ENCODE peak calls at places on chromosomes 12 and 14, in seven cellular contexts. S is activated naive CD8-positive, alpha-beta T cell treated with anti-CD3 and anti-CD28 coated beads, Interleukin-2, amount 10 ng/mL, durations not matched to agents 7 days and 5 days; L is CD4-positive, alpha-beta T cell; K is CD4-positive, CD25-positive, alpha-beta regulatory T cell; G is A549; V is upper lobe of right lung; Q is activated T-cell treated with anti-CD3 and anti-CD28 coated beads, Interleukin-2, amount 50 U/mL, for 72 hours. P is an unnamed sample.
A peak's percentile ranks its signal among the peaks of the same experiment; 100 is the strongest.

GRCh38 chr12:101946233-101946611 is 68.8 kb downstream of the DRAM1 start:
- ATAC-seq in S (no peak), L (no peak), K (no peak), G (no peak), V (no peak), Q (no peak), P (no peak)

GRCh38 chr14:99514552-99515300 is 33.5 kb downstream of the CCNK start:
- ATAC-seq in S (no peak), L (no peak), K (no peak), G (no peak), V (no peak), Q (no peak), P (no peak)

GRCh38 chr14:33556382-33557121 is 394.3 kb downstream of the EGLN3 start:
- ATAC-seq in S (no peak), L (no peak), K (no peak), G (no peak), V (no peak), Q (no peak), P (no peak)

GRCh38 chr12:52175411-52176350 is 16.1 kb downstream of the KRT80 start:
- ATAC-seq in S (no peak), L (no peak), K (no peak), G (no peak), V (no peak), Q (no peak), P (no peak)

GRCh38 chr12:1881301-1881700 is 37.2 kb downstream of the CACNA2D4 start:
- ATAC-seq in S (no peak), L (no peak), K (no peak), G (no peak), V (no peak), Q (no peak), P (no peak)

GRCh38 chr12:93762912-93763311 is 85.7 kb downstream of the CRADD start:
- ATAC-seq in S (no peak), L (no peak), K (no peak), G (no peak), V (no peak), Q (no peak), P (no peak)

GRCh38 chr14:50792058-50792477 is 38.9 kb downstream of the NIN start:
- ATAC-seq in S (peak; percentile 62), L (peak; percentile 68), K (peak; percentile 55), G (no peak), V (no peak), Q (peak; percentile 54), P (peak; percentile 16)

GRCh38 chr12:583251-583869 is 79.9 kb downstream of the NINJ2 start:
- ATAC-seq in S (no peak), L (no peak), K (no peak), G (peak; percentile 6), V (no peak), Q (no peak), P (no peak)

GRCh38 chr14:68479247-68479646 is 313.6 kb downstream of the ZFP36L1 start:
- ATAC-seq in S (no peak), L (no peak), K (no peak), G (no peak), V (no peak), Q (no peak), P (no peak)

GRCh38 chr12:120887253-120888043 is 16.7 kb downstream of the SPPL3 start:
- ATAC-seq in S (no peak), L (peak; percentile 44), K (no peak), G (no peak), V (no peak), Q (peak; percentile 66), P (peak; percentile 82)

GRCh38 chr12:48827513-48828096 is 9.3 kb downstream of the CACNB3 start:
- ATAC-seq in S (no peak), L (no peak), K (no peak), G (no peak), V (no peak), Q (no peak), P (no peak)

GRCh38 chr12:24499151-24500146 is 449.5 kb downstream of the BCAT1 start:
- ATAC-seq in S (no peak), L (no peak), K (no peak), G (no peak), V (no peak), Q (no peak), P (no peak)

GRCh38 chr14:69896080-69896479 is 16.9 kb downstream of the SMOC1 start:
- ATAC-seq in S (no peak), L (no peak), K (no peak), G (no peak), V (no peak), Q (no peak), P (no peak)

GRCh38 chr14:33891700-33892099 is 59.2 kb downstream of the EGLN3 start:
- ATAC-seq in S (no peak), L (no peak), K (no peak), G (no peak), V (no peak), Q (no peak), P (no peak)

GRCh38 chr14:36973806-36974442 is 198.5 kb downstream of the SLC25A21 start:
- ATAC-seq in S (no peak), L (no peak), K (no peak), G (peak; percentile 86), V (peak; percentile 19), Q (no peak), P (no peak)

GRCh38 chr14:21191261-21191808 is 35.5 kb upstream of the OR5AU1 start:
- ATAC-seq in S (peak; percentile 16), L (peak; percentile 23), K (no peak), G (no peak), V (no peak), Q (peak; percentile 6), P (peak; percentile 8)

GRCh38 chr14:100585448-100586152 is 1.6 kb downstream of the BEGAIN start:
- ATAC-seq in S (no peak), L (no peak), K (no peak), G (no peak), V (no peak), Q (no peak), P (no peak)

GRCh38 chr12:89768586-89769482 is 60.2 kb upstream of the ATP2B1 start:
- ATAC-seq in S (no peak), L (no peak), K (peak; percentile 59), G (peak; percentile 96), V (peak; percentile 88), Q (peak; percentile 92), P (peak; percentile 91)

GRCh38 chr14:99619873-99620834 is 16.1 kb upstream of the CCDC85C start:
- ATAC-seq in S (no peak), L (no peak), K (no peak), G (no peak), V (peak; percentile 9), Q (no peak), P (no peak)

GRCh38 chr14:24274101-24274543 is 2.7 kb upstream of the RABGGTA start:
- ATAC-seq in S (peak; percentile 9), L (peak; percentile 31), K (no peak), G (no peak), V (peak; percentile 63), Q (peak; percentile 68), P (peak; percentile 81)

GRCh38 chr12:2514038-2514340 is 280.8 kb upstream of the FKBP4 start:
- ATAC-seq in S (no peak), L (no peak), K (no peak), G (no peak), V (no peak), Q (no peak), P (no peak)

GRCh38 chr14:34682787-34683321 is 31.5 kb downstream of the CFL2 start:
- ATAC-seq in S (peak; percentile 100), L (peak; percentile 51), K (peak; percentile 65), G (no peak), V (peak; percentile 21), Q (peak; percentile 99), P (peak; percentile 83)

GRCh38 chr14:20676072-20676471 is 8.3 kb upstream of the RNASE4 start:
- ATAC-seq in S (no peak), L (no peak), K (no peak), G (no peak), V (no peak), Q (peak; percentile 49), P (no peak)

GRCh38 chr14:50318031-50318626 is 6.0 kb downstream of the DMAC2L start:
- ATAC-seq in S (no peak), L (no peak), K (no peak), G (no peak), V (no peak), Q (no peak), P (no peak)

GRCh38 chr12:5166976-5167375 is 123.3 kb downstream of the KCNA5 start:
- ATAC-seq in S (no peak), L (no peak), K (no peak), G (no peak), V (no peak), Q (no peak), P (no peak)

GRCh38 chr12:104360988-104361707 is 57.6 kb downstream of the EID3 start:
- ATAC-seq in S (no peak), L (no peak), K (no peak), G (no peak), V (peak; percentile 65), Q (no peak), P (no peak)

GRCh38 chr12:9732966-9733461 is at the start of gene CLECL1:
- ATAC-seq in S (no peak), L (no peak), K (no peak), G (no peak), V (no peak), Q (peak; percentile 83), P (peak; percentile 93)

GRCh38 chr14:93027810-93028723 is 87.7 kb downstream of the ITPK1 start:
- ATAC-seq in S (no peak), L (no peak), K (no peak), G (no peak), V (no peak), Q (no peak), P (no peak)

GRCh38 chr12:122200541-122201175 is 2.9 kb upstream of the B3GNT4 start:
- ATAC-seq in S (no peak), L (no peak), K (no peak), G (no peak), V (no peak), Q (no peak), P (no peak)

GRCh38 chr12:51218607-51219161 is 822 bp upstream of the POU6F1 start:
- ATAC-seq in S (no peak), L (no peak), K (no peak), G (peak; percentile 14), V (peak; percentile 21), Q (no peak), P (no peak)

GRCh38 chr12:94073441-94074051 is 74.8 kb upstream of the PLXNC1 start:
- ATAC-seq in S (no peak), L (no peak), K (no peak), G (no peak), V (no peak), Q (no peak), P (no peak)

GRCh38 chr12:42730286-42730685 is 140.7 kb upstream of the PRICKLE1 start:
- ATAC-seq in S (no peak), L (no peak), K (no peak), G (no peak), V (no peak), Q (no peak), P (no peak)

GRCh38 chr12:38161123-38162000 is 155.2 kb upstream of the ALG10B start:
- ATAC-seq in S (no peak), L (no peak), K (no peak), G (peak; percentile 28), V (no peak), Q (no peak), P (no peak)

GRCh38 chr12:3207858-3208257 is 130.7 kb downstream of the TSPAN9 start:
- ATAC-seq in S (peak; percentile 43), L (no peak), K (no peak), G (no peak), V (no peak), Q (peak; percentile 23), P (no peak)

GRCh38 chr14:65446159-65446558 is 33.6 kb downstream of the FUT8 start:
- ATAC-seq in S (no peak), L (no peak), K (no peak), G (no peak), V (no peak), Q (no peak), P (no peak)

GRCh38 chr12:64826234-64826633 is 1.8 kb downstream of the TBC1D30 start:
- ATAC-seq in S (peak; percentile 58), L (peak; percentile 68), K (peak; percentile 52), G (no peak), V (peak; percentile 60), Q (peak; percentile 63), P (peak; percentile 59)

GRCh38 chr14:100358396-100358795 is 35.3 kb downstream of the SLC25A47 start:
- ATAC-seq in S (no peak), L (no peak), K (no peak), G (no peak), V (no peak), Q (no peak), P (no peak)

GRCh38 chr12:109830718-109831117 is 2.5 kb downstream of the TRPV4 start:
- ATAC-seq in S (no peak), L (no peak), K (no peak), G (no peak), V (no peak), Q (no peak), P (no peak)

P was measured in activated T-helper 17 cell treated with anti-CD3 and anti-CD28 coated beads, Interleukin-2, amount 50 U/mL, for 72 hours.